ENCODE peak calls at places on chromosome 9, in four cellular contexts. K is astrocyte of the spinal cord, X is left ventricle myocardium inferior, H is lung microvascular endothelial cell. C is an unnamed sample.

GRCh38 chr9:91144782-91145181 is 216.9 kb downstream of the AUH start:
- DNase-seq in X (no peak), K (peak), H (no peak), C (no peak)

GRCh38 chr9:127489471-127490115 is 38.3 kb downstream of the LRSAM1 start:
- DNase-seq in H (no peak), K (no peak), X (no peak), C (no peak)

GRCh38 chr9:108212179-108212578 is 643.6 kb downstream of the ACTL7B start:
- DNase-seq in K (no peak), X (no peak), H (peak), C (no peak)

GRCh38 chr9:5389109-5389732 is 48.5 kb downstream of the PLGRKT start:
- DNase-seq in X (no peak), K (peak), H (no peak), C (no peak)

GRCh38 chr9:755454-756381 is 85.8 kb upstream of the DMRT1 start:
- DNase-seq in H (peak), X (no peak), K (peak), C (no peak)

GRCh38 chr9:113738898-113739604 is 137.1 kb upstream of the ZNF618 start:
- DNase-seq in X (no peak), K (peak), H (no peak), C (no peak)

GRCh38 chr9:75358837-75359236 is 270.5 kb downstream of the OSTF1 start:
- DNase-seq in H (no peak), X (no peak), K (no peak), C (no peak)

GRCh38 chr9:130043654-130044623 is 950 bp upstream of the FNBP1 start:
- DNase-seq in K (no peak), H (peak), X (peak), C (no peak)

GRCh38 chr9:26551971-26552370 is 340.6 kb downstream of the CAAP1 start:
- DNase-seq in K (no peak), X (no peak), H (no peak), C (no peak)

GRCh38 chr9:22342489-22343217 is 104.0 kb upstream of the DMRTA1 start:
- DNase-seq in X (no peak), H (no peak), K (peak), C (no peak)

GRCh38 chr9:122791872-122792669 is 3.3 kb downstream of the OR5C1 start:
- DNase-seq in H (no peak), K (no peak), X (no peak), C (no peak)